ENCODE peak calls at places on chromosome 9, in five cellular contexts. X is astrocyte of the hippocampus; W is activated T-cell treated with anti-CD3 and anti-CD28 coated beads for 1 hour; E is choroid plexus epithelial cell; G is CD8-positive, alpha-beta memory T cell. U is an unnamed sample.

GRCh38 chr9:115012476-115012875 is 82.1 kb upstream of the TNFSF8 start:
- DNase-seq in X (no peak), W (no peak), G (no peak), E (no peak), U (no peak)

GRCh38 chr9:81083821-81084512 is 605.4 kb downstream of the TLE1 start:
- DNase-seq in X (peak), G (no peak), E (peak), W (no peak), U (no peak)

GRCh38 chr9:105290401-105290800 is 46.0 kb downstream of the SLC44A1 start:
- DNase-seq in E (peak), W (no peak), G (no peak), X (no peak), U (no peak)

GRCh38 chr9:131407717-131408195 is 13.9 kb downstream of the PRRC2B start:
- DNase-seq in E (peak), G (peak), W (no peak), X (peak), U (peak)

GRCh38 chr9:68702493-68702892 is 2.5 kb upstream of the PIP5K1B start:
- DNase-seq in G (no peak), W (no peak), X (no peak), E (no peak), U (no peak)

GRCh38 chr9:98881836-98882568 is 61.7 kb upstream of the COL15A1 start:
- DNase-seq in G (no peak), E (no peak), W (no peak), X (no peak), U (no peak)

GRCh38 chr9:21028476-21028875 is 3.0 kb downstream of the HACD4 start:
- DNase-seq in G (no peak), E (no peak), W (no peak), X (no peak), U (no peak)

GRCh38 chr9:121725008-121725795 is 73.8 kb downstream of the DAB2IP start:
- DNase-seq in X (peak), G (no peak), E (peak), W (no peak), U (no peak)

GRCh38 chr9:95516736-95517558 is at the start of gene PTCH1:
- DNase-seq in W (peak), E (peak), X (peak), G (peak), U (no peak)

GRCh38 chr9:31500422-31500821 is 884.0 kb upstream of the ACO1 start:
- DNase-seq in W (no peak), X (no peak), G (no peak), E (no peak), U (no peak)

GRCh38 chr9:14281136-14281795 is 32.7 kb downstream of the NFIB start:
- DNase-seq in G (no peak), X (no peak), W (no peak), E (peak), U (no peak)

GRCh38 chr9:122372856-122373845 is 2.3 kb downstream of the PTGS1 start:
- DNase-seq in G (no peak), W (no peak), E (no peak), X (no peak), U (no peak)

GRCh38 chr9:93154293-93154903 is 20.3 kb upstream of the NINJ1 start:
- DNase-seq in G (peak), X (peak), W (peak), E (peak), U (peak)

GRCh38 chr9:86614871-86615849 is 260.9 kb upstream of the TUT7 start:
- DNase-seq in W (no peak), G (no peak), X (peak), E (peak), U (no peak)

U was measured in DMS153.